ENCODE peak calls at places on chromosome 9, in ten cellular contexts. One of them, this sample, is unnamed.
A peak's percentile ranks its signal among the peaks of the same experiment; 100 is the strongest.

GRCh38 chr9:21968331-21969010 is 25.7 kb downstream of the CDKN2A start:
- DNase-seq in left ventricle myocardium inferior: no peak
- DNase-seq in CD8-positive, alpha-beta memory T cell: no peak
- DNase-seq in epithelial cell of prostate: no peak
- DNase-seq in CD8-positive, alpha-beta T cell: no peak
- DNase-seq in upper lobe of left lung: no peak
- DNase-seq in prostate gland: no peak
- DNase-seq in dorsolateral prefrontal cortex: no peak
- DNase-seq in CD4-positive, alpha-beta T cell: no peak
- DNase-seq in body of pancreas: no peak
- DNase-seq in this sample: no peak

GRCh38 chr9:123267481-123268239 is 726 bp downstream of the STRBP start:
- DNase-seq in left ventricle myocardium inferior: no peak
- DNase-seq in CD8-positive, alpha-beta memory T cell: no peak
- DNase-seq in epithelial cell of prostate: no peak
- DNase-seq in CD8-positive, alpha-beta T cell: peak; percentile 20
- DNase-seq in upper lobe of left lung: peak; percentile 38
- DNase-seq in prostate gland: no peak
- DNase-seq in dorsolateral prefrontal cortex: no peak
- DNase-seq in CD4-positive, alpha-beta T cell: peak; percentile 17
- DNase-seq in body of pancreas: peak; percentile 15
- DNase-seq in this sample: peak; percentile 52

GRCh38 chr9:123329329-123329955 is 26.6 kb upstream of the CRB2 start:
- DNase-seq in left ventricle myocardium inferior: no peak
- DNase-seq in CD8-positive, alpha-beta memory T cell: no peak
- DNase-seq in epithelial cell of prostate: peak; percentile 58
- DNase-seq in CD8-positive, alpha-beta T cell: no peak
- DNase-seq in upper lobe of left lung: peak; percentile 67
- DNase-seq in prostate gland: peak; percentile 55
- DNase-seq in dorsolateral prefrontal cortex: no peak
- DNase-seq in CD4-positive, alpha-beta T cell: no peak
- DNase-seq in body of pancreas: peak; percentile 46
- DNase-seq in this sample: peak; percentile 72

GRCh38 chr9:1916676-1917075 is 98.5 kb upstream of the SMARCA2 start:
- DNase-seq in left ventricle myocardium inferior: no peak
- DNase-seq in CD8-positive, alpha-beta memory T cell: no peak
- DNase-seq in epithelial cell of prostate: no peak
- DNase-seq in CD8-positive, alpha-beta T cell: no peak
- DNase-seq in upper lobe of left lung: no peak
- DNase-seq in prostate gland: no peak
- DNase-seq in dorsolateral prefrontal cortex: no peak
- DNase-seq in CD4-positive, alpha-beta T cell: no peak
- DNase-seq in body of pancreas: no peak
- DNase-seq in this sample: no peak

GRCh38 chr9:98637381-98637780 is 71.4 kb downstream of the GABBR2 start:
- DNase-seq in left ventricle myocardium inferior: no peak
- DNase-seq in CD8-positive, alpha-beta memory T cell: no peak
- DNase-seq in epithelial cell of prostate: no peak
- DNase-seq in CD8-positive, alpha-beta T cell: no peak
- DNase-seq in upper lobe of left lung: no peak
- DNase-seq in prostate gland: no peak
- DNase-seq in dorsolateral prefrontal cortex: no peak
- DNase-seq in CD4-positive, alpha-beta T cell: no peak
- DNase-seq in body of pancreas: no peak
- DNase-seq in this sample: no peak

GRCh38 chr9:126335837-126336236 is 9.2 kb downstream of the MVB12B start:
- DNase-seq in left ventricle myocardium inferior: no peak
- DNase-seq in CD8-positive, alpha-beta memory T cell: no peak
- DNase-seq in epithelial cell of prostate: no peak
- DNase-seq in CD8-positive, alpha-beta T cell: no peak
- DNase-seq in upper lobe of left lung: peak; percentile 40
- DNase-seq in prostate gland: no peak
- DNase-seq in dorsolateral prefrontal cortex: no peak
- DNase-seq in CD4-positive, alpha-beta T cell: no peak
- DNase-seq in body of pancreas: no peak
- DNase-seq in this sample: no peak

GRCh38 chr9:104802110-104802509 is 38.2 kb downstream of the NIPSNAP3B start:
- DNase-seq in left ventricle myocardium inferior: no peak
- DNase-seq in CD8-positive, alpha-beta memory T cell: no peak
- DNase-seq in epithelial cell of prostate: no peak
- DNase-seq in CD8-positive, alpha-beta T cell: no peak
- DNase-seq in upper lobe of left lung: no peak
- DNase-seq in prostate gland: no peak
- DNase-seq in dorsolateral prefrontal cortex: no peak
- DNase-seq in CD4-positive, alpha-beta T cell: no peak
- DNase-seq in body of pancreas: no peak
- DNase-seq in this sample: no peak

GRCh38 chr9:112020680-112021596 is 124.3 kb downstream of the UGCG start:
- DNase-seq in left ventricle myocardium inferior: no peak
- DNase-seq in CD8-positive, alpha-beta memory T cell: no peak
- DNase-seq in epithelial cell of prostate: peak; percentile 88
- DNase-seq in CD8-positive, alpha-beta T cell: no peak
- DNase-seq in upper lobe of left lung: no peak
- DNase-seq in prostate gland: no peak
- DNase-seq in dorsolateral prefrontal cortex: no peak
- DNase-seq in CD4-positive, alpha-beta T cell: no peak
- DNase-seq in body of pancreas: no peak
- DNase-seq in this sample: no peak

GRCh38 chr9:137589441-137590122 is 730 bp downstream of the ZMYND19 start:
- DNase-seq in left ventricle myocardium inferior: no peak
- DNase-seq in CD8-positive, alpha-beta memory T cell: no peak
- DNase-seq in epithelial cell of prostate: no peak
- DNase-seq in CD8-positive, alpha-beta T cell: no peak
- DNase-seq in upper lobe of left lung: no peak
- DNase-seq in prostate gland: no peak
- DNase-seq in dorsolateral prefrontal cortex: no peak
- DNase-seq in CD4-positive, alpha-beta T cell: no peak
- DNase-seq in body of pancreas: no peak
- DNase-seq in this sample: peak; percentile 49

GRCh38 chr9:132181796-132182521 is 20.1 kb downstream of the NTNG2 start:
- DNase-seq in left ventricle myocardium inferior: peak; percentile 58
- DNase-seq in CD8-positive, alpha-beta memory T cell: no peak
- DNase-seq in epithelial cell of prostate: no peak
- DNase-seq in CD8-positive, alpha-beta T cell: no peak
- DNase-seq in upper lobe of left lung: no peak
- DNase-seq in prostate gland: no peak
- DNase-seq in dorsolateral prefrontal cortex: peak; percentile 48
- DNase-seq in CD4-positive, alpha-beta T cell: no peak
- DNase-seq in body of pancreas: no peak
- DNase-seq in this sample: no peak

DNA sequence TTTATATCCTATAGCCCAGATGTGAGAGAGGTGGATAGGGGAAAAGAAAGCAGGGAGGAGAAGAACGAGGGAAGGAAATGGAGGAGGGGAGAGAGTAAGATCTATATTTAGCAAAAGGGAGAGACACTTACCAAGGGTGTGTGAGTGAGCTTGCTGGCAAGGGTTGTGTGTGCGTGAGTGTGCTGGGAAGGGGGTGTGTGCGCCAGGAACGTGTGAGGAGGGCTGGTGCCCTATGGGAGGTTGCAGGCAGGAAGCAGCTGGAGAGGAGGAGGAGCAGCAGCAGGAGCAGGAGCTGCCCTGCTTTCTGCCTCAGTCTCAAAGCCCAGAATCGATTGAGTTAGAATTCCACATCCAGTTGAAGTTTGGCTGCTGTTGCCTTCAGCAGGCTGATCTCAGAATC is 148.3 kb upstream of the RUSC2 start:
- DNase-seq in left ventricle myocardium inferior: peak; percentile 66
- DNase-seq in CD8-positive, alpha-beta memory T cell: no peak
- DNase-seq in epithelial cell of prostate: no peak
- DNase-seq in CD8-positive, alpha-beta T cell: no peak
- DNase-seq in upper lobe of left lung: peak; percentile 75
- DNase-seq in prostate gland: no peak
- DNase-seq in dorsolateral prefrontal cortex: no peak
- DNase-seq in CD4-positive, alpha-beta T cell: no peak
- DNase-seq in body of pancreas: peak; percentile 73
- DNase-seq in this sample: peak; percentile 59
- H3K27ac ChIP-seq in left ventricle myocardium inferior: peak overlapping the region; percentile 75
- H3K27ac ChIP-seq in CD8-positive, alpha-beta memory T cell: no peak overlapping the region
- H3K27ac ChIP-seq in epithelial cell of prostate: no peak overlapping the region
- H3K27ac ChIP-seq in CD8-positive, alpha-beta T cell: no peak overlapping the region
- H3K27ac ChIP-seq in upper lobe of left lung: peak overlapping the region; percentile 22
- H3K27ac ChIP-seq in prostate gland: no peak overlapping the region
- H3K27ac ChIP-seq in dorsolateral prefrontal cortex: peak overlapping the region; percentile 59
- H3K27ac ChIP-seq in CD4-positive, alpha-beta T cell: no peak overlapping the region
- H3K27ac ChIP-seq in body of pancreas: peak overlapping the region; percentile 19
- H3K27ac ChIP-seq in this sample: peak overlapping the region; percentile 51

DNA sequence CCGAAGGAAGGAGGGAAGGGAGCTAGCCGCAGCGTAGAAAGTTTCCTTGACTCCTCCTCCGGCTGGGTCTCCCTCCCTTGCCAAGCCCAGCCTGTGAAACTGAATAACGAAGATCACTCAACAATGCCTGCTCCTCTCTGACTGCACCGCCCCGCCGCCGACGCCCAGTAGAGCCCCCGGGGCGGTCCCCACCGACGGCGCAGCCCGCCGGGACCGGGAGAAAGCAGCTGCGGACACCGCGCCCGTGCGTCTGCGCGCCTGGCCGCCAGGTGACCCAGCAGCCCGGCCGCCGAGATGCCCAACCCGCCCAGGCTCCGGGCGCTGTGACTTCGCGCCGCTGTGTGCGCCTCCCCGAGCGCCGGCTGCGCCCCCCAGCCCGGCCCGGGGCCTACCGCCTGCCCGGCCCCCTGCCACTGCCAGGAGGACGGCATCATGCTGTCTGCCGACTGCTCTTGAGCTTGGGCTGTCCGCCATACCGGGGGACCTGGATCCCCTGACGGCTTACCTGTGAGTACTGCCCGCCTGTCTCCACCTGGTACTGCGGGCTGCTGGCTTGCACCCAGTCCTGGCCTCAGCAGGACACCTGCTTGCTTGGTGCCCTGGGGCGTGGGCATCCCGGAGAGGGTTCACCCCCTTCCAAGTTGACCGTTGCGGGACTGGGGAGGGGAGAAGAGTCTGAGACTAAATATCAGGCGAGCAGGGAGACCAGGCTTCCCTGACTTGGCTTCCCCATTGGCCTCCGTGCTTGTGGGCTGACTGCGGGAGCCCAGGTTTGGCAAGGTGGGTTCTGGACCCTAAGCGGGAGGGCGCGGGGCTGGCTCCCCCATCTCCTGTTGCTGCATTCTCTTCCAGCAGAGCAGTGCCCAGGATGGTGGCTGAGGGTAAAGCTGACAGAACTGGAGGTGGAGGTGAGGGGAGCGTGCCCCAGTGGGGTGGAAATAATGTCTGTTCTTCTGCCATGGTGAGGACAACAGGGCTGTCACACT is 26.2 kb upstream of the SPTLC1 start:
- DNase-seq in left ventricle myocardium inferior: no peak
- DNase-seq in CD8-positive, alpha-beta memory T cell: no peak
- DNase-seq in epithelial cell of prostate: no peak
- DNase-seq in CD8-positive, alpha-beta T cell: no peak
- DNase-seq in upper lobe of left lung: no peak
- DNase-seq in prostate gland: no peak
- DNase-seq in dorsolateral prefrontal cortex: no peak
- DNase-seq in CD4-positive, alpha-beta T cell: no peak
- DNase-seq in body of pancreas: no peak
- DNase-seq in this sample: no peak
- H3K27ac ChIP-seq in left ventricle myocardium inferior: peak overlapping the region; percentile 48
- H3K27ac ChIP-seq in CD8-positive, alpha-beta memory T cell: no peak overlapping the region
- H3K27ac ChIP-seq in epithelial cell of prostate: no peak overlapping the region
- H3K27ac ChIP-seq in CD8-positive, alpha-beta T cell: no peak overlapping the region
- H3K27ac ChIP-seq in upper lobe of left lung: no peak overlapping the region
- H3K27ac ChIP-seq in prostate gland: no peak overlapping the region
- H3K27ac ChIP-seq in dorsolateral prefrontal cortex: no peak overlapping the region
- H3K27ac ChIP-seq in CD4-positive, alpha-beta T cell: no peak overlapping the region
- H3K27ac ChIP-seq in body of pancreas: no peak overlapping the region
- H3K27ac ChIP-seq in this sample: no peak overlapping the region

GRCh38 chr9:101220341-101220740 is 164.5 kb downstream of the BAAT start:
- DNase-seq in left ventricle myocardium inferior: no peak
- DNase-seq in CD8-positive, alpha-beta memory T cell: no peak
- DNase-seq in epithelial cell of prostate: no peak
- DNase-seq in CD8-positive, alpha-beta T cell: no peak
- DNase-seq in upper lobe of left lung: no peak
- DNase-seq in prostate gland: no peak
- DNase-seq in dorsolateral prefrontal cortex: no peak
- DNase-seq in CD4-positive, alpha-beta T cell: no peak
- DNase-seq in body of pancreas: no peak
- DNase-seq in this sample: no peak

DNA sequence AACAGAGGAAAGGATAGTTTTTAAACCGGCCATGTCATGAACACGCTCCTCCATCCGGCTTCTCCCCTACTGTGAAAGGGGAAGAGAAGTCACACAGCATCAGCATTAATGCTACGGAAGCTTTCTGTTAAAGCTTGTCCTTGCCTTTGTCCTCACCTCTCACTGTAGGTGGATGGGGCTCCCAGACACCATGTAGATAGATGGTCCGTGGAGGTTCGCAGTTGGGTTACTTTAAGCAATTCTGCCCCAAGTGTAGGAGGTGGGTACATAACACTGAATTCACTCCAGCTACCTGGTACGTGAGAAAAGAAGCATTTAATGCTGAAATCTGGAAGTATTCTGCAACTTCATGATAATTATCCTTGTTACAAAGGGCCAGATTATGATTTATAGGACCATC is 165.8 kb downstream of the BAAT start:
- DNase-seq in left ventricle myocardium inferior: no peak
- DNase-seq in CD8-positive, alpha-beta memory T cell: no peak
- DNase-seq in epithelial cell of prostate: no peak
- DNase-seq in CD8-positive, alpha-beta T cell: no peak
- DNase-seq in upper lobe of left lung: no peak
- DNase-seq in prostate gland: no peak
- DNase-seq in dorsolateral prefrontal cortex: no peak
- DNase-seq in CD4-positive, alpha-beta T cell: no peak
- DNase-seq in body of pancreas: no peak
- DNase-seq in this sample: no peak
- H3K27ac ChIP-seq in left ventricle myocardium inferior: no peak overlapping the region
- H3K27ac ChIP-seq in CD8-positive, alpha-beta memory T cell: no peak overlapping the region
- H3K27ac ChIP-seq in epithelial cell of prostate: no peak overlapping the region
- H3K27ac ChIP-seq in CD8-positive, alpha-beta T cell: no peak overlapping the region
- H3K27ac ChIP-seq in upper lobe of left lung: no peak overlapping the region
- H3K27ac ChIP-seq in prostate gland: no peak overlapping the region
- H3K27ac ChIP-seq in dorsolateral prefrontal cortex: no peak overlapping the region
- H3K27ac ChIP-seq in CD4-positive, alpha-beta T cell: no peak overlapping the region
- H3K27ac ChIP-seq in body of pancreas: no peak overlapping the region
- H3K27ac ChIP-seq in this sample: no peak overlapping the region

DNA sequence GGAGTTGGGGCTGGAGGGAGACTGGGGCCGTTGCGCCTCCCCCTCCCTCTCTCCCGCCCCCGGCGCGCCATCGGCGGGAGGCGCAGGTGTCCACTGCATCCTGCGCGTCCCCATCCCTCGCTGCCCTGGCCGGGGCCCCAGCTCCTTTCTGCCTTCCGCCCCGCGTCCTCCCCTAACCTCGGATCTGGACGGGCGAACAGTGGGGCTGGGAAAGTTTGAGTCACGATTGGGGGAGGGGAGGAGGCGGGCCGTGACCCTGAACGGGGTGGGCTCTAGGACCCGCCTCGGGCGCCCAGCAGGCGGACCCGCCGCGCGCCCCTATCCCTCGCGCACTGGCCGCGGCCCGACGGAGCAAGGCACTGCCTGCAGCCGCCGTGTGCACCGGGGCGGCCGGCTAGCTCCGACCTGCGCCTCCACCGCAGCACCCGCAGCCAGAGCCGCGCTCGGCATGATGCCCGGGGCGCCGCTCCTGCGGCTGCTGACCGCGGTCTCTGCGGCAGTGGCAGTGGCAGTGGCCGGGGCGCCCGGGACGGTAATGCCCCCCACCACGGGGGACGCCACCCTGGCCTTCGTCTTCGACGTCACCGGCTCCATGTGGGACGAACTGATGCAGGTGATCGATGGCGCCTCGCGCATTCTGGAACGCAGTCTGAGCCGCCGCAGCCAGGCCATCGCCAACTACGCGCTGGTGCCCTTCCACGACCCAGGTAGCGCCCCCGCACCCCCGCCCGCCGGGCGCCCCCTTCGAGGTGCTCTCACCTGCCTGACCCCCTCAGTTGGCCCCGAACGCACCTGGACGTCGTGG is at the start of gene HMCN2:
- DNase-seq in left ventricle myocardium inferior: peak; percentile 56
- DNase-seq in CD8-positive, alpha-beta memory T cell: no peak
- DNase-seq in epithelial cell of prostate: no peak
- DNase-seq in CD8-positive, alpha-beta T cell: no peak
- DNase-seq in upper lobe of left lung: no peak
- DNase-seq in prostate gland: no peak
- DNase-seq in dorsolateral prefrontal cortex: no peak
- DNase-seq in CD4-positive, alpha-beta T cell: no peak
- DNase-seq in body of pancreas: no peak
- DNase-seq in this sample: no peak
- H3K27ac ChIP-seq in left ventricle myocardium inferior: peak within 1 kb of the TSS; percentile 61
- H3K27ac ChIP-seq in CD8-positive, alpha-beta memory T cell: no peak within 1 kb of the TSS
- H3K27ac ChIP-seq in epithelial cell of prostate: no peak within 1 kb of the TSS
- H3K27ac ChIP-seq in CD8-positive, alpha-beta T cell: no peak within 1 kb of the TSS
- H3K27ac ChIP-seq in upper lobe of left lung: no peak within 1 kb of the TSS
- H3K27ac ChIP-seq in prostate gland: no peak within 1 kb of the TSS
- H3K27ac ChIP-seq in dorsolateral prefrontal cortex: no peak within 1 kb of the TSS
- H3K27ac ChIP-seq in CD4-positive, alpha-beta T cell: no peak within 1 kb of the TSS
- H3K27ac ChIP-seq in body of pancreas: no peak within 1 kb of the TSS
- H3K27ac ChIP-seq in this sample: peak within 1 kb of the TSS; percentile 7